ENCODE peak calls at places on chromosomes 1 and 21, in eight cellular contexts. One of them, this sample, is unnamed.
A peak's percentile ranks its signal among the peaks of the same experiment; 100 is the strongest.

GRCh38 chr21:44874497-44875331 is 1.2 kb upstream of the PTTG1IP start:
- DNase-seq in GM10248: no peak
- DNase-seq in NCI-H2081: no peak
- DNase-seq in T-helper 22 cell: peak; percentile 15
- DNase-seq in M059J: peak; percentile 46
- DNase-seq in small intestine: peak; percentile 43
- DNase-seq in H54: no peak
- DNase-seq in activated naive CD8-positive, alpha-beta T cell treated with anti-CD3 and anti-CD28 coated beads, Interleukin-2, amount 50 U/mL, for 16 hours: no peak
- DNase-seq in this sample: no peak

GRCh38 chr1:229557913-229558414 is 543 bp downstream of the ABCB10 start:
- DNase-seq in GM10248: peak; percentile 70
- DNase-seq in NCI-H2081: peak; percentile 42
- DNase-seq in T-helper 22 cell: peak; percentile 2
- DNase-seq in M059J: peak; percentile 35
- DNase-seq in small intestine: peak; percentile 37
- DNase-seq in H54: peak; percentile 43
- DNase-seq in activated naive CD8-positive, alpha-beta T cell treated with anti-CD3 and anti-CD28 coated beads, Interleukin-2, amount 50 U/mL, for 16 hours: no peak
- DNase-seq in this sample: peak; percentile 37

GRCh38 chr1:234875953-234876814 is 252.5 kb downstream of the TOMM20 start:
- DNase-seq in GM10248: peak; percentile 69
- DNase-seq in NCI-H2081: no peak
- DNase-seq in T-helper 22 cell: no peak
- DNase-seq in M059J: peak; percentile 68
- DNase-seq in small intestine: peak; percentile 94
- DNase-seq in H54: no peak
- DNase-seq in activated naive CD8-positive, alpha-beta T cell treated with anti-CD3 and anti-CD28 coated beads, Interleukin-2, amount 50 U/mL, for 16 hours: no peak
- DNase-seq in this sample: no peak

GRCh38 chr1:27773732-27774445 is 870 bp downstream of the STX12 start:
- DNase-seq in GM10248: no peak
- DNase-seq in NCI-H2081: no peak
- DNase-seq in T-helper 22 cell: no peak
- DNase-seq in M059J: peak; percentile 37
- DNase-seq in small intestine: peak; percentile 43
- DNase-seq in H54: no peak
- DNase-seq in activated naive CD8-positive, alpha-beta T cell treated with anti-CD3 and anti-CD28 coated beads, Interleukin-2, amount 50 U/mL, for 16 hours: no peak
- DNase-seq in this sample: peak; percentile 68

GRCh38 chr1:203480525-203481084 is 5.0 kb downstream of the PRELP start:
- DNase-seq in GM10248: no peak
- DNase-seq in NCI-H2081: peak; percentile 57
- DNase-seq in T-helper 22 cell: peak; percentile 7
- DNase-seq in M059J: peak; percentile 93
- DNase-seq in small intestine: peak; percentile 85
- DNase-seq in H54: peak; percentile 92
- DNase-seq in activated naive CD8-positive, alpha-beta T cell treated with anti-CD3 and anti-CD28 coated beads, Interleukin-2, amount 50 U/mL, for 16 hours: no peak
- DNase-seq in this sample: peak; percentile 8

GRCh38 chr1:15836772-15837669 is 10.5 kb upstream of the SPEN start:
- DNase-seq in GM10248: peak; percentile 66
- DNase-seq in NCI-H2081: no peak
- DNase-seq in T-helper 22 cell: peak; percentile 24
- DNase-seq in M059J: no peak
- DNase-seq in small intestine: peak; percentile 11
- DNase-seq in H54: no peak
- DNase-seq in activated naive CD8-positive, alpha-beta T cell treated with anti-CD3 and anti-CD28 coated beads, Interleukin-2, amount 50 U/mL, for 16 hours: no peak
- DNase-seq in this sample: no peak

GRCh38 chr1:156898151-156898550 is 4.6 kb downstream of the PEAR1 start:
- DNase-seq in GM10248: no peak
- DNase-seq in NCI-H2081: no peak
- DNase-seq in T-helper 22 cell: no peak
- DNase-seq in M059J: no peak
- DNase-seq in small intestine: no peak
- DNase-seq in H54: peak; percentile 80
- DNase-seq in activated naive CD8-positive, alpha-beta T cell treated with anti-CD3 and anti-CD28 coated beads, Interleukin-2, amount 50 U/mL, for 16 hours: no peak
- DNase-seq in this sample: no peak

GRCh38 chr1:101037316-101037715 is 11.7 kb upstream of the DPH5 start:
- DNase-seq in GM10248: no peak
- DNase-seq in NCI-H2081: no peak
- DNase-seq in T-helper 22 cell: no peak
- DNase-seq in M059J: peak; percentile 5
- DNase-seq in small intestine: no peak
- DNase-seq in H54: no peak
- DNase-seq in activated naive CD8-positive, alpha-beta T cell treated with anti-CD3 and anti-CD28 coated beads, Interleukin-2, amount 50 U/mL, for 16 hours: no peak
- DNase-seq in this sample: no peak

GRCh38 chr1:39642796-39643195 is 3.4 kb upstream of the HEYL start:
- DNase-seq in GM10248: no peak
- DNase-seq in NCI-H2081: no peak
- DNase-seq in T-helper 22 cell: no peak
- DNase-seq in M059J: peak; percentile 85
- DNase-seq in small intestine: no peak
- DNase-seq in H54: peak; percentile 63
- DNase-seq in activated naive CD8-positive, alpha-beta T cell treated with anti-CD3 and anti-CD28 coated beads, Interleukin-2, amount 50 U/mL, for 16 hours: no peak
- DNase-seq in this sample: peak; percentile 27